ENCODE peak calls at places on chromosomes 2 and 18, in five cellular contexts. One of them, this sample, is unnamed.

GRCh38 chr2:43521568-43521967 is 74.3 kb downstream of the THADA start:
- DNase-seq in Calu3: no peak
- DNase-seq in NCI-H1417: no peak
- DNase-seq in fibroblast of lung: no peak
- DNase-seq in left ventricle myocardium superior: no peak
- DNase-seq in this sample: no peak

GRCh38 chr18:77098554-77099174 is 33.9 kb downstream of the MBP start:
- DNase-seq in fibroblast of lung: peak
- DNase-seq in Calu3: no peak
- DNase-seq in NCI-H1417: peak
- DNase-seq in left ventricle myocardium superior: no peak
- DNase-seq in this sample: no peak

GRCh38 chr2:236394571-236394970 is 130.4 kb upstream of the ASB18 start:
- DNase-seq in left ventricle myocardium superior: no peak
- DNase-seq in fibroblast of lung: no peak
- DNase-seq in NCI-H1417: no peak
- DNase-seq in Calu3: no peak
- DNase-seq in this sample: no peak

GRCh38 chr2:239225921-239226561 is 174.8 kb downstream of the HDAC4 start:
- DNase-seq in Calu3: no peak
- DNase-seq in left ventricle myocardium superior: no peak
- DNase-seq in fibroblast of lung: peak
- DNase-seq in NCI-H1417: no peak
- DNase-seq in this sample: no peak

GRCh38 chr2:200225943-200226342 is 80.5 kb upstream of the SPATS2L start:
- DNase-seq in Calu3: no peak
- DNase-seq in fibroblast of lung: peak
- DNase-seq in left ventricle myocardium superior: no peak
- DNase-seq in NCI-H1417: no peak
- DNase-seq in this sample: no peak

GRCh38 chr2:172889767-172890430 is 154.3 kb downstream of the RAPGEF4 start:
- DNase-seq in fibroblast of lung: no peak
- DNase-seq in Calu3: no peak
- DNase-seq in NCI-H1417: no peak
- DNase-seq in left ventricle myocardium superior: no peak
- DNase-seq in this sample: peak

GRCh38 chr2:121944072-121944829 is 188.8 kb downstream of the TSN start:
- DNase-seq in Calu3: no peak
- DNase-seq in fibroblast of lung: peak
- DNase-seq in NCI-H1417: no peak
- DNase-seq in left ventricle myocardium superior: no peak
- DNase-seq in this sample: no peak

GRCh38 chr2:11357428-11357972 is 13.1 kb upstream of the ROCK2 start:
- DNase-seq in NCI-H1417: no peak
- DNase-seq in fibroblast of lung: peak
- DNase-seq in left ventricle myocardium superior: no peak
- DNase-seq in Calu3: no peak
- DNase-seq in this sample: no peak

GRCh38 chr2:235861383-235861782 is 306.8 kb downstream of the GBX2 start:
- DNase-seq in fibroblast of lung: no peak
- DNase-seq in Calu3: no peak
- DNase-seq in left ventricle myocardium superior: no peak
- DNase-seq in NCI-H1417: no peak
- DNase-seq in this sample: no peak

GRCh38 chr2:111246620-111247061 is 125.9 kb downstream of the BCL2L11 start:
- DNase-seq in NCI-H1417: no peak
- DNase-seq in Calu3: no peak
- DNase-seq in left ventricle myocardium superior: no peak
- DNase-seq in fibroblast of lung: no peak
- DNase-seq in this sample: no peak

GRCh38 chr2:69271831-69272257 is 115.2 kb downstream of the GFPT1 start:
- DNase-seq in fibroblast of lung: peak
- DNase-seq in Calu3: no peak
- DNase-seq in left ventricle myocardium superior: no peak
- DNase-seq in NCI-H1417: no peak
- DNase-seq in this sample: no peak

GRCh38 chr2:157170299-157170698 is 87.2 kb upstream of the GALNT5 start:
- DNase-seq in NCI-H1417: no peak
- DNase-seq in Calu3: no peak
- DNase-seq in left ventricle myocardium superior: no peak
- DNase-seq in fibroblast of lung: peak
- DNase-seq in this sample: no peak

GRCh38 chr18:78793313-78793712 is 186.3 kb upstream of the SALL3 start:
- DNase-seq in Calu3: no peak
- DNase-seq in NCI-H1417: no peak
- DNase-seq in fibroblast of lung: no peak
- DNase-seq in left ventricle myocardium superior: no peak
- DNase-seq in this sample: no peak

This sample was measured in NCI-H1105 treated with DMSO at 0.1 percent for 48 hours.